ENCODE peak calls at places on chromosome 3, in eight cellular contexts. F is tibial nerve, C is bronchial epithelial cell, I is K562, M is body of pancreas, P is neural progenitor cell, N is left ventricle myocardium inferior, X is choroid plexus epithelial cell. A is an unnamed sample.

GRCh38 chr3:197014942-197015575 is 14.6 kb downstream of the MELTF start:
- DNase-seq in M (no peak), P (no peak), X (no peak), I (no peak), N (no peak), F (no peak), C (no peak), A (no peak)

GRCh38 chr3:43405888-43406636 is 119.7 kb downstream of the SNRK start:
- DNase-seq in X (peak; percentile 96), F (no peak), I (no peak), M (no peak), P (no peak), C (no peak), N (peak; percentile 45), A (no peak)

GRCh38 chr3:70531063-70531657 is 218.7 kb upstream of the MDFIC2 start:
- DNase-seq in F (no peak), P (peak; percentile 25), C (peak; percentile 31), I (peak; percentile 22), X (peak; percentile 70), N (no peak), M (no peak), A (peak; percentile 2)

GRCh38 chr3:48543271-48543866 is 13.2 kb downstream of the PFKFB4 start:
- DNase-seq in C (no peak), I (no peak), X (no peak), M (no peak), N (peak; percentile 63), P (no peak), F (no peak), A (no peak)

GRCh38 chr3:108953210-108953609 is 469 bp downstream of the GUCA1C start:
- DNase-seq in N (no peak), C (peak; percentile 87), M (no peak), P (no peak), F (no peak), I (no peak), X (no peak), A (no peak)

GRCh38 chr3:193052294-193052693 is 134.6 kb upstream of the MB21D2 start:
- DNase-seq in N (no peak), I (no peak), C (no peak), M (no peak), P (no peak), X (peak; percentile 13), F (no peak), A (no peak)

GRCh38 chr3:45210308-45211038 is 15.6 kb downstream of the TMEM158 start:
- DNase-seq in M (peak; percentile 90), C (peak; percentile 82), P (peak; percentile 87), I (peak; percentile 81), F (peak; percentile 71), X (peak; percentile 90), N (peak; percentile 82), A (peak; percentile 78)

GRCh38 chr3:33942483-33943150 is 144.2 kb downstream of the PDCD6IP start:
- DNase-seq in M (no peak), N (no peak), I (peak; percentile 35), F (no peak), P (no peak), C (peak; percentile 92), X (peak; percentile 25), A (peak; percentile 8)

GRCh38 chr3:135792174-135792573 is 173.4 kb upstream of the PPP2R3A start:
- DNase-seq in F (no peak), I (peak; percentile 14), N (no peak), X (no peak), P (peak; percentile 40), M (no peak), C (no peak), A (no peak)
- TF ChIP-seq CTCF in F (no peak), I (peak; percentile 36), N (no peak), X (no peak), P (peak; percentile 47), M (no peak), C (no peak), A (no peak)

GRCh38 chr3:154549391-154549790 is 119.4 kb upstream of the GPR149 start:
- DNase-seq in P (no peak), M (no peak), N (no peak), F (no peak), C (no peak), X (no peak), I (no peak), A (no peak)
- H3K4me3 ChIP-seq in P (no peak overlapping the region), M (no peak overlapping the region), N (no peak overlapping the region), F (no peak overlapping the region), C (no peak overlapping the region), X (no peak overlapping the region), I (no peak overlapping the region), A (no peak overlapping the region)

GRCh38 chr3:100033814-100034490 is 80.3 kb downstream of the FILIP1L start:
- DNase-seq in M (no peak), X (peak; percentile 80), C (no peak), N (no peak), I (no peak), P (no peak), F (no peak), A (no peak)
- TF ChIP-seq CTCF in M (no peak), X (no peak), C (no peak), N (no peak), I (no peak), P (no peak), F (no peak), A (no peak)

GRCh38 chr3:38022887-38023709 is 6.3 kb downstream of the PLCD1 start:
- DNase-seq in P (no peak), M (peak; percentile 14), X (no peak), N (no peak), C (no peak), I (no peak), F (no peak), A (no peak)
- H3K4me3 ChIP-seq in P (no peak overlapping the region), M (no peak overlapping the region), X (no peak overlapping the region), N (peak overlapping the region; percentile 81), C (no peak overlapping the region), I (peak overlapping the region; percentile 66), F (no peak overlapping the region), A (no peak overlapping the region)

A was measured in GM12865.